ENCODE peak calls at places on chromosomes 1 and 21, in eight cellular contexts. One of them, this sample, is unnamed.
A peak's percentile ranks its signal among the peaks of the same experiment; 100 is the strongest.

GRCh38 chr21:36765229-36765628 is 66.3 kb downstream of the SIM2 start:
- DNase-seq in sigmoid colon: no peak
- DNase-seq in nucleus accumbens: no peak
- DNase-seq in MM.1S: no peak
- DNase-seq in activated naive CD8-positive, alpha-beta T cell treated with anti-CD3 and anti-CD28 coated beads for 36 hours: no peak
- DNase-seq in left ventricle myocardium inferior: no peak
- DNase-seq in activated naive CD4-positive, alpha-beta T cell: no peak
- DNase-seq in stimulated activated CD4-positive, alpha-beta T cell treated with anti-CD3 and anti-CD28 coated beads, Interleukin-4, amount 100 ng/mL, for 48 hours: no peak
- DNase-seq in this sample: no peak

GRCh38 chr21:26933448-26933847 is 33.4 kb downstream of the ADAMTS5 start:
- DNase-seq in sigmoid colon: no peak
- DNase-seq in nucleus accumbens: no peak
- DNase-seq in MM.1S: no peak
- DNase-seq in activated naive CD8-positive, alpha-beta T cell treated with anti-CD3 and anti-CD28 coated beads for 36 hours: no peak
- DNase-seq in left ventricle myocardium inferior: no peak
- DNase-seq in activated naive CD4-positive, alpha-beta T cell: no peak
- DNase-seq in stimulated activated CD4-positive, alpha-beta T cell treated with anti-CD3 and anti-CD28 coated beads, Interleukin-4, amount 100 ng/mL, for 48 hours: no peak
- DNase-seq in this sample: no peak

GRCh38 chr1:172390243-172390619 is 30.3 kb upstream of the C1orf105 start:
- DNase-seq in sigmoid colon: no peak
- DNase-seq in nucleus accumbens: no peak
- DNase-seq in MM.1S: no peak
- DNase-seq in activated naive CD8-positive, alpha-beta T cell treated with anti-CD3 and anti-CD28 coated beads for 36 hours: no peak
- DNase-seq in left ventricle myocardium inferior: no peak
- DNase-seq in activated naive CD4-positive, alpha-beta T cell: no peak
- DNase-seq in stimulated activated CD4-positive, alpha-beta T cell treated with anti-CD3 and anti-CD28 coated beads, Interleukin-4, amount 100 ng/mL, for 48 hours: no peak
- DNase-seq in this sample: no peak

GRCh38 chr1:202046227-202046626 is 35.8 kb downstream of the ELF3 start:
- DNase-seq in sigmoid colon: no peak
- DNase-seq in nucleus accumbens: no peak
- DNase-seq in MM.1S: no peak
- DNase-seq in activated naive CD8-positive, alpha-beta T cell treated with anti-CD3 and anti-CD28 coated beads for 36 hours: no peak
- DNase-seq in left ventricle myocardium inferior: no peak
- DNase-seq in activated naive CD4-positive, alpha-beta T cell: no peak
- DNase-seq in stimulated activated CD4-positive, alpha-beta T cell treated with anti-CD3 and anti-CD28 coated beads, Interleukin-4, amount 100 ng/mL, for 48 hours: no peak
- DNase-seq in this sample: no peak

GRCh38 chr1:155968670-155969069 is 9.7 kb downstream of the ARHGEF2 start:
- DNase-seq in sigmoid colon: no peak
- DNase-seq in nucleus accumbens: peak; percentile 96
- DNase-seq in MM.1S: no peak
- DNase-seq in activated naive CD8-positive, alpha-beta T cell treated with anti-CD3 and anti-CD28 coated beads for 36 hours: no peak
- DNase-seq in left ventricle myocardium inferior: peak; percentile 58
- DNase-seq in activated naive CD4-positive, alpha-beta T cell: no peak
- DNase-seq in stimulated activated CD4-positive, alpha-beta T cell treated with anti-CD3 and anti-CD28 coated beads, Interleukin-4, amount 100 ng/mL, for 48 hours: no peak
- DNase-seq in this sample: no peak

GRCh38 chr1:68571499-68571898 is 74.6 kb upstream of the DEPDC1 start:
- DNase-seq in sigmoid colon: no peak
- DNase-seq in nucleus accumbens: no peak
- DNase-seq in MM.1S: no peak
- DNase-seq in activated naive CD8-positive, alpha-beta T cell treated with anti-CD3 and anti-CD28 coated beads for 36 hours: no peak
- DNase-seq in left ventricle myocardium inferior: no peak
- DNase-seq in activated naive CD4-positive, alpha-beta T cell: no peak
- DNase-seq in stimulated activated CD4-positive, alpha-beta T cell treated with anti-CD3 and anti-CD28 coated beads, Interleukin-4, amount 100 ng/mL, for 48 hours: no peak
- DNase-seq in this sample: no peak

GRCh38 chr1:188689542-188689941 is 1788.1 kb downstream of the BRINP3 start:
- DNase-seq in sigmoid colon: no peak
- DNase-seq in nucleus accumbens: no peak
- DNase-seq in MM.1S: no peak
- DNase-seq in activated naive CD8-positive, alpha-beta T cell treated with anti-CD3 and anti-CD28 coated beads for 36 hours: no peak
- DNase-seq in left ventricle myocardium inferior: no peak
- DNase-seq in activated naive CD4-positive, alpha-beta T cell: no peak
- DNase-seq in stimulated activated CD4-positive, alpha-beta T cell treated with anti-CD3 and anti-CD28 coated beads, Interleukin-4, amount 100 ng/mL, for 48 hours: no peak
- DNase-seq in this sample: peak; percentile 13

GRCh38 chr1:114081145-114082046 is 72.3 kb downstream of the SYT6 start:
- DNase-seq in sigmoid colon: no peak
- DNase-seq in nucleus accumbens: no peak
- DNase-seq in MM.1S: no peak
- DNase-seq in activated naive CD8-positive, alpha-beta T cell treated with anti-CD3 and anti-CD28 coated beads for 36 hours: no peak
- DNase-seq in left ventricle myocardium inferior: no peak
- DNase-seq in activated naive CD4-positive, alpha-beta T cell: no peak
- DNase-seq in stimulated activated CD4-positive, alpha-beta T cell treated with anti-CD3 and anti-CD28 coated beads, Interleukin-4, amount 100 ng/mL, for 48 hours: no peak
- DNase-seq in this sample: no peak

GRCh38 chr1:84406209-84406917 is 8.1 kb downstream of the DNASE2B start:
- DNase-seq in sigmoid colon: no peak
- DNase-seq in nucleus accumbens: no peak
- DNase-seq in MM.1S: no peak
- DNase-seq in activated naive CD8-positive, alpha-beta T cell treated with anti-CD3 and anti-CD28 coated beads for 36 hours: no peak
- DNase-seq in left ventricle myocardium inferior: no peak
- DNase-seq in activated naive CD4-positive, alpha-beta T cell: no peak
- DNase-seq in stimulated activated CD4-positive, alpha-beta T cell treated with anti-CD3 and anti-CD28 coated beads, Interleukin-4, amount 100 ng/mL, for 48 hours: no peak
- DNase-seq in this sample: no peak

GRCh38 chr1:235035928-235036327 is 92.7 kb downstream of the TOMM20 start:
- DNase-seq in sigmoid colon: peak; percentile 12
- DNase-seq in nucleus accumbens: no peak
- DNase-seq in MM.1S: no peak
- DNase-seq in activated naive CD8-positive, alpha-beta T cell treated with anti-CD3 and anti-CD28 coated beads for 36 hours: no peak
- DNase-seq in left ventricle myocardium inferior: no peak
- DNase-seq in activated naive CD4-positive, alpha-beta T cell: no peak
- DNase-seq in stimulated activated CD4-positive, alpha-beta T cell treated with anti-CD3 and anti-CD28 coated beads, Interleukin-4, amount 100 ng/mL, for 48 hours: no peak
- DNase-seq in this sample: no peak

GRCh38 chr1:78237364-78237916 is 191.7 kb downstream of the GIPC2 start:
- DNase-seq in sigmoid colon: no peak
- DNase-seq in nucleus accumbens: no peak
- DNase-seq in MM.1S: no peak
- DNase-seq in activated naive CD8-positive, alpha-beta T cell treated with anti-CD3 and anti-CD28 coated beads for 36 hours: no peak
- DNase-seq in left ventricle myocardium inferior: no peak
- DNase-seq in activated naive CD4-positive, alpha-beta T cell: no peak
- DNase-seq in stimulated activated CD4-positive, alpha-beta T cell treated with anti-CD3 and anti-CD28 coated beads, Interleukin-4, amount 100 ng/mL, for 48 hours: no peak
- DNase-seq in this sample: no peak

This sample was measured in astrocyte of the cerebellum.